ENCODE peak calls at places on chromosomes 16 and 17, in ten cellular contexts. X is A549, T is ovary, J is adrenal gland, P is sigmoid colon, L is heart left ventricle, C is body of pancreas, Z is thyroid gland, I is prostate gland, D is H54. Q is an unnamed sample.

GRCh38 chr17:61361084-61361483 is 38.6 kb upstream of the TBX2 start:
- DNase-seq in D (peak), J (no peak), T (no peak), L (no peak), P (no peak), I (no peak), X (no peak), C (no peak), Z (no peak), Q (no peak)

GRCh38 chr17:68035523-68036303 is at the start of gene KPNA2:
- DNase-seq in L (peak), C (peak), D (peak), T (peak), P (peak), Z (peak), I (peak), X (peak), J (peak), Q (peak)

GRCh38 chr16:86951831-86952598 is 365.2 kb downstream of the C16orf95 start:
- DNase-seq in J (no peak), C (no peak), L (peak), D (peak), X (peak), P (no peak), T (no peak), I (no peak), Z (no peak), Q (no peak)

GRCh38 chr16:70380205-70380918 is 33.7 kb downstream of the DDX19A start:
- DNase-seq in X (peak), T (peak), D (peak), Z (peak), P (peak), C (peak), L (peak), I (peak), J (peak), Q (peak)

GRCh38 chr17:27473748-27474609 is 17.7 kb downstream of the KSR1 start:
- DNase-seq in D (no peak), J (peak), Z (peak), I (peak), X (no peak), C (peak), L (peak), P (peak), T (no peak), Q (peak)

GRCh38 chr16:53504161-53504663 is 1.2 kb upstream of the AKTIP start:
- DNase-seq in D (no peak), L (peak), T (peak), X (peak), J (peak), I (peak), Z (no peak), P (peak), C (peak), Q (no peak)

GRCh38 chr17:44350733-44351226 is 5.7 kb downstream of the GRN start:
- DNase-seq in D (peak), I (peak), T (peak), L (peak), C (peak), P (no peak), Z (peak), J (peak), X (peak), Q (peak)

GRCh38 chr17:78557598-78558039 is 19.6 kb downstream of the DNAH17 start:
- DNase-seq in T (no peak), P (no peak), C (no peak), Z (no peak), J (no peak), X (peak), L (no peak), D (peak), I (no peak), Q (peak)

GRCh38 chr16:27403601-27403992 is 1.6 kb downstream of the IL21R start:
- DNase-seq in Z (no peak), X (no peak), T (no peak), L (no peak), P (no peak), J (no peak), D (no peak), C (no peak), I (no peak), Q (no peak)

GRCh38 chr16:26645629-26646028 is 421.1 kb upstream of the C16orf82 start:
- DNase-seq in J (no peak), T (no peak), X (peak), L (no peak), Z (peak), C (no peak), D (peak), I (no peak), P (no peak), Q (peak)

GRCh38 chr17:33561935-33562334 is 268.8 kb upstream of the ASIC2 start:
- DNase-seq in D (no peak), J (no peak), I (no peak), L (no peak), X (no peak), P (no peak), Z (no peak), T (no peak), C (no peak), Q (no peak)

GRCh38 chr16:1989826-1990335 is at the start of gene SYNGR3:
- DNase-seq in T (no peak), X (no peak), D (no peak), L (no peak), C (no peak), J (no peak), Z (no peak), P (no peak), I (no peak), Q (peak)

GRCh38 chr17:73719588-73720071 is 75.4 kb upstream of the SDK2 start:
- DNase-seq in J (no peak), Z (no peak), C (no peak), D (no peak), L (peak), P (peak), I (no peak), X (no peak), T (peak), Q (no peak)

GRCh38 chr16:69276143-69277115 is 34.7 kb upstream of the VPS4A start:
- DNase-seq in C (peak), X (no peak), Z (peak), P (peak), J (peak), L (peak), I (no peak), D (no peak), T (peak), Q (no peak)

GRCh38 chr17:41212524-41213169 is 13.8 kb upstream of the KRTAP9-2 start:
- DNase-seq in Z (no peak), J (no peak), I (no peak), T (no peak), L (no peak), P (no peak), D (no peak), C (no peak), X (peak), Q (no peak)

GRCh38 chr17:31398381-31399275 is 7.2 kb downstream of the RAB11FIP4 start:
- DNase-seq in Z (no peak), T (no peak), L (no peak), J (no peak), C (peak), I (no peak), X (no peak), P (no peak), D (no peak), Q (no peak)

GRCh38 chr17:27993723-27994310 is 48.7 kb upstream of the NLK start:
- DNase-seq in Z (no peak), C (no peak), L (no peak), I (no peak), J (no peak), D (no peak), T (no peak), X (no peak), P (no peak), Q (no peak)

GRCh38 chr17:17416007-17416399 is 60.8 kb upstream of the MED9 start:
- DNase-seq in T (no peak), J (peak), Z (peak), I (no peak), X (peak), D (peak), C (no peak), P (peak), L (no peak), Q (peak)

GRCh38 chr17:74860999-74861553 is 1.4 kb upstream of the GRIN2C start:
- DNase-seq in Z (peak), C (no peak), I (no peak), J (no peak), T (no peak), L (no peak), D (no peak), X (no peak), P (no peak), Q (no peak)
- TF ChIP-seq POLR2A in Z (no peak), C (no peak), I (no peak), J (no peak), T (no peak), L (no peak), D (no peak), X (no peak), P (no peak), Q (no peak)

DNA sequence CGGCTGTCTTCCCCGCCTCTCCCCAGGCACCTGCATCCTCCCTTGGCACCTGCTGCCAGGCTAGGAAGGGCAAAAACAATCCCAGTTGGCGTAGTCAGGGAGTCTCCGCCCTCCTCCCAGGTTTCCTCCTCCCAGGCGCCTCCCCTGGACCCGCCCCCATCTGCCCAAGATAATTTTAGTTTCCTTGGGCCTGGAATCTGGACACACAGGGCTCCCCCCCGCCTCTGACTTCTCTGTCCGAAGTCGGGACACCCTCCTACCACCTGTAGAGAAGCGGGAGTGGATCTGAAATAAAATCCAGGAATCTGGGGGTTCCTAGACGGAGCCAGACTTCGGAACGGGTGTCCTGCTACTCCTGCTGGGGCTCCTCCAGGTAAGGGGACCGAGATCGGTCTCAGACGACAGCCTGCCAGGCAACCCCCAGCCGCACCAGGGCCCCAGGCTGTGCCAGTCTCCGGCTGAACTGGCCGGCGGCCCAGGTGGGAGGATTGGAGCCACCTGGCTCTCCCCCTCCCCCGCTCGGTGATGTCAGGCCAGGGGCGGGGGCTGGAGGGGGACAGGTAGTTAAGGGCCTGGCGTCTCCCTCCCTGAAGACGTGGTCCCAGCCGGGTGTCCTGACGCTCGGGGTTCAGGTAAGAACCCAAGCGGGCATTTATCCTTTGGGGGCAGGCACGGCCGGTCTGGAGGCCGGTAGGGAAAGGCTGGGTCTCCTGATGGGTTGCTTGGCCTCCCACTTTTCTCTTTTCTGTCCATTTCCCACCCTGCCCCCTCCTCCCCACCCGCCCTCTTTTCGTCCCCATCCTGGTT is at the start of gene GRB7:
- DNase-seq in J (no peak), C (peak), P (no peak), L (no peak), X (peak), T (no peak), I (peak), D (no peak), Z (peak), Q (no peak)
- TF ChIP-seq POLR2A in J (no peak), C (peak), P (peak), L (no peak), X (no peak), T (no peak), I (peak), D (no peak), Z (peak), Q (no peak)

DNA sequence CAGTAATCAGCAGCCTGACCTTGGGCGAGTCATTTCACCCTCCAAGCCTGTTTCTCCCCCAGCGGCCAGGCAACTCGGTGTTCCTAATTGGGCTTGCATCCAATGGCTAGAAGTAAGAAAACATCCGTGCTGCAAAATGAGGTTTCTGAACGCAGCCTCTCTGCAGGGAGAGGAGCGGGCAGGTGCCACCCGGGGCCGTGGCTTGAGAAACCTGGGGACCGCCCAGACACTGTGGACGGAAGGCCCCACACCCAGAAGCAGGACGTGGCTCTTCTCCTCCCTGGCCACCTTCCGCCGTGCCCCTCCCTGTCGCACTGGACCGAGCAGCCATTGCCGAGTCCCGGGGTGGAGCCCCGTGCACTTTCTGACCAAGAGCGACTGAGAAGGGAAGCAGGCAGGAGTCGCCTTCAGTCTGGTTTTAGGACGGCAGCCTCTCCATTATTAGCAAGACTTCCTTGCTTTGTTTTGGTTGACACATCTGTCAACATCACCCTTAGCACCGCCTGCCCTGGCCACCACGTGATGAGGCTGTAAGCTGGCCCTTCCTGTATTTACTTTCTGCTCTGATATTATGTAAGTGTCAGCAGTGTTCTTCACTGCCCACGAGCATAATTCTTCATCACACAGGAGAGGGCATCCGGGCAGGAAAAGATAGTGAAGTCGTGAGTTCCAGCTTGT is 785 bp downstream of the HERPUD1 start:
- DNase-seq in P (peak), Z (peak), L (peak), C (peak), T (peak), J (peak), I (peak), X (peak), D (peak), Q (peak)
- TF ChIP-seq POLR2A in P (no peak), Z (peak), L (peak), C (peak), T (peak), J (peak), I (peak), X (no peak), D (peak), Q (no peak)

GRCh38 chr17:30095507-30096244 is 20.9 kb upstream of the NSRP1 start:
- DNase-seq in L (no peak), Z (peak), D (peak), X (peak), J (no peak), C (no peak), T (no peak), P (no peak), I (no peak), Q (peak)
- TF ChIP-seq POLR2A in L (no peak), Z (no peak), D (no peak), X (no peak), J (no peak), C (no peak), T (no peak), P (no peak), I (no peak), Q (no peak)